ENCODE peak calls at places on chromosomes 3 and 15, in six cellular contexts. S, H, F, V, Q and P are unnamed samples.

GRCh38 chr3:194204036-194204792 is 68.3 kb downstream of the HES1 start:
- DNase-seq in S (no peak), H (no peak), F (peak), V (peak), Q (no peak), P (no peak)

GRCh38 chr3:58755153-58755552 is 88.6 kb upstream of the FAM3D start:
- DNase-seq in S (no peak), H (no peak), F (no peak), V (no peak), Q (no peak), P (no peak)

GRCh38 chr3:146306024-146306423 is 55.1 kb upstream of the PLSCR4 start:
- DNase-seq in S (no peak), H (no peak), F (no peak), V (no peak), Q (no peak), P (no peak)

GRCh38 chr15:90364251-90364650 is 12.2 kb downstream of the ZNF774 start:
- DNase-seq in S (no peak), H (no peak), F (no peak), V (no peak), Q (no peak), P (no peak)

GRCh38 chr3:64022451-64023186 is 675 bp downstream of the PSMD6 start:
- DNase-seq in S (no peak), H (peak), F (no peak), V (no peak), Q (no peak), P (no peak)

GRCh38 chr15:28043625-28044520 is 55.2 kb downstream of the OCA2 start:
- DNase-seq in S (peak), H (no peak), F (no peak), V (no peak), Q (no peak), P (no peak)

GRCh38 chr3:32238027-32238815 is at the start of gene CMTM8:
- DNase-seq in S (peak), H (peak), F (peak), V (peak), Q (no peak), P (no peak)

GRCh38 chr15:42650208-42651066 is 75.0 kb downstream of the STARD9 start:
- DNase-seq in S (peak), H (no peak), F (peak), V (peak), Q (peak), P (peak)

GRCh38 chr3:183295211-183295610 is 42.2 kb downstream of the B3GNT5 start:
- DNase-seq in S (no peak), H (no peak), F (no peak), V (no peak), Q (peak), P (peak)

GRCh38 chr3:6326760-6327159 is 534.2 kb upstream of the GRM7 start:
- DNase-seq in S (no peak), H (no peak), F (no peak), V (peak), Q (no peak), P (no peak)

GRCh38 chr3:165078293-165078692 is at the start of gene SI:
- DNase-seq in S (no peak), H (no peak), F (no peak), V (no peak), Q (no peak), P (peak)

GRCh38 chr3:45841380-45841700 is 579 bp downstream of the LZTFL1 start:
- DNase-seq in S (no peak), H (no peak), F (peak), V (no peak), Q (no peak), P (no peak)

GRCh38 chr15:97875513-97876285 is 84.8 kb upstream of the ARRDC4 start:
- DNase-seq in S (no peak), H (no peak), F (peak), V (no peak), Q (no peak), P (no peak)

GRCh38 chr3:99562138-99562537 is 76.3 kb upstream of the COL8A1 start:
- DNase-seq in S (no peak), H (no peak), F (peak), V (no peak), Q (no peak), P (no peak)

GRCh38 chr3:111603679-111604643 is 8.8 kb upstream of the ZBED2 start:
- DNase-seq in S (no peak), H (no peak), F (no peak), V (no peak), Q (no peak), P (no peak)

GRCh38 chr15:98085003-98085639 is 124.6 kb downstream of the ARRDC4 start:
- DNase-seq in S (peak), H (no peak), F (no peak), V (peak), Q (peak), P (peak)

GRCh38 chr15:73813071-73813470 is 59.9 kb upstream of the INSYN1 start:
- DNase-seq in S (peak), H (no peak), F (no peak), V (no peak), Q (no peak), P (no peak)

GRCh38 chr3:43048470-43048869 is 57.4 kb downstream of the POMGNT2 start:
- DNase-seq in S (no peak), H (no peak), F (no peak), V (no peak), Q (no peak), P (no peak)

GRCh38 chr3:128584412-128585020 is 66.1 kb downstream of the RPN1 start:
- DNase-seq in S (peak), H (no peak), F (peak), V (peak), Q (peak), P (peak)

GRCh38 chr3:157282261-157283191 is 122.6 kb upstream of the CCNL1 start:
- DNase-seq in S (no peak), H (no peak), F (no peak), V (no peak), Q (peak), P (no peak)

GRCh38 chr3:126082334-126083137 is 1.4 kb downstream of the SLC41A3 start:
- DNase-seq in S (no peak), H (no peak), F (no peak), V (no peak), Q (no peak), P (no peak)

GRCh38 chr15:88178631-88179030 is 77.9 kb downstream of the NTRK3 start:
- DNase-seq in S (no peak), H (no peak), F (no peak), V (no peak), Q (no peak), P (no peak)

GRCh38 chr3:54042259-54042823 is 80.0 kb upstream of the CACNA2D3 start:
- DNase-seq in S (no peak), H (no peak), F (peak), V (no peak), Q (no peak), P (no peak)

GRCh38 chr3:46930945-46931403 is 45.6 kb downstream of the CCDC12 start:
- DNase-seq in S (no peak), H (no peak), F (no peak), V (no peak), Q (no peak), P (peak)

GRCh38 chr3:175493296-175493695 is 634.2 kb downstream of the NAALADL2 start:
- DNase-seq in S (no peak), H (no peak), F (no peak), V (no peak), Q (no peak), P (no peak)

GRCh38 chr15:95113041-95113440 is 881.7 kb downstream of the MCTP2 start:
- DNase-seq in S (no peak), H (no peak), F (no peak), V (no peak), Q (no peak), P (no peak)

GRCh38 chr3:188819939-188820338 is 351.8 kb upstream of the TPRG1 start:
- DNase-seq in S (no peak), H (no peak), F (no peak), V (no peak), Q (no peak), P (no peak)

GRCh38 chr15:90388462-90389182 is 580 bp downstream of the IQGAP1 start:
- DNase-seq in S (no peak), H (peak), F (peak), V (peak), Q (peak), P (no peak)

GRCh38 chr3:25854635-25855034 is 64.7 kb downstream of the OXSM start:
- DNase-seq in S (no peak), H (no peak), F (no peak), V (no peak), Q (no peak), P (no peak)

GRCh38 chr3:19070325-19070724 is 78.0 kb upstream of the KCNH8 start:
- DNase-seq in S (no peak), H (no peak), F (no peak), V (no peak), Q (no peak), P (no peak)

GRCh38 chr15:62886431-62887071 is 156.0 kb upstream of the TPM1 start:
- DNase-seq in S (no peak), H (no peak), F (peak), V (no peak), Q (no peak), P (no peak)

GRCh38 chr3:176988795-176989194 is 208.5 kb downstream of the TBL1XR1 start:
- DNase-seq in S (no peak), H (no peak), F (no peak), V (no peak), Q (no peak), P (no peak)

GRCh38 chr15:62606376-62607164 is 436.0 kb upstream of the TPM1 start:
- DNase-seq in S (no peak), H (no peak), F (no peak), V (no peak), Q (no peak), P (no peak)